ENCODE peak calls at places on chromosomes 12 and 14, in five cellular contexts. K is SW 1271; Q is amniotic epithelial cell; W is effector memory CD8-positive, alpha-beta T cell; O is caudate nucleus. S is an unnamed sample.

GRCh38 chr12:78645956-78646355 is 218.6 kb upstream of the SYT1 start:
- DNase-seq in W (no peak), Q (no peak), O (no peak), K (no peak), S (no peak)

GRCh38 chr12:131076277-131076676 is 122.6 kb downstream of the ADGRD1 start:
- DNase-seq in Q (no peak), W (no peak), O (no peak), K (no peak), S (no peak)

GRCh38 chr12:46217686-46218508 is 50.9 kb downstream of the SLC38A1 start:
- DNase-seq in O (no peak), Q (no peak), K (no peak), W (peak; percentile 55), S (peak; percentile 77)

GRCh38 chr12:14893471-14894250 is 8.0 kb upstream of the MGP start:
- DNase-seq in W (no peak), O (no peak), Q (peak; percentile 37), K (no peak), S (no peak)

GRCh38 chr14:100417466-100417865 is 94.3 kb downstream of the SLC25A47 start:
- DNase-seq in K (peak; percentile 60), Q (peak; percentile 92), W (no peak), O (peak; percentile 18), S (no peak)

GRCh38 chr14:51211149-51211548 is 28.9 kb upstream of the TMX1 start:
- DNase-seq in K (no peak), O (no peak), Q (no peak), W (no peak), S (no peak)

GRCh38 chr12:7608184-7608911 is 57.4 kb downstream of the APOBEC1 start:
- DNase-seq in Q (no peak), O (no peak), W (no peak), K (no peak), S (no peak)

GRCh38 chr12:51393676-51394545 is 2.7 kb upstream of the GALNT6 start:
- DNase-seq in O (no peak), K (peak; percentile 85), W (peak; percentile 33), Q (peak; percentile 82), S (peak; percentile 14)

GRCh38 chr14:29548948-29549370 is 378.7 kb downstream of the PRKD1 start:
- DNase-seq in Q (peak; percentile 75), W (no peak), O (no peak), K (peak; percentile 74), S (no peak)

GRCh38 chr14:104245723-104246122 is 107.3 kb downstream of the KIF26A start:
- DNase-seq in W (no peak), Q (no peak), O (no peak), K (no peak), S (no peak)

GRCh38 chr12:28374556-28374955 is 184.3 kb downstream of the CCDC91 start:
- DNase-seq in O (no peak), W (no peak), Q (peak; percentile 41), K (no peak), S (no peak)

GRCh38 chr12:102093319-102093718 is 26.6 kb downstream of the NUP37 start:
- DNase-seq in K (no peak), O (no peak), W (no peak), Q (peak; percentile 41), S (no peak)

GRCh38 chr12:127162902-127163301 is 1104.1 kb upstream of the TMEM132C start:
- DNase-seq in O (no peak), K (peak; percentile 2), W (peak; percentile 40), Q (peak; percentile 23), S (peak; percentile 80)

GRCh38 chr12:11581179-11581755 is 68.2 kb upstream of the ETV6 start:
- DNase-seq in W (peak; percentile 71), K (peak; percentile 63), Q (peak; percentile 76), O (no peak), S (peak; percentile 56)

GRCh38 chr14:37591941-37592287 is 3.1 kb downstream of the FOXA1 start:
- DNase-seq in O (no peak), K (no peak), Q (no peak), W (no peak), S (no peak)

GRCh38 chr12:5941907-5942306 is 3.2 kb downstream of the ANO2 start:
- DNase-seq in W (no peak), K (no peak), O (no peak), Q (no peak), S (no peak)

GRCh38 chr12:10395390-10395998 is 5.7 kb upstream of the KLRK1 start:
- DNase-seq in Q (peak; percentile 73), W (peak; percentile 24), K (peak; percentile 97), O (no peak), S (no peak)

GRCh38 chr14:52363969-52364368 is 49.9 kb downstream of the PTGER2 start:
- DNase-seq in W (no peak), Q (no peak), O (no peak), K (no peak), S (no peak)

S was measured in CD8-positive, alpha-beta memory T cell.